ENCODE peak calls at places on chromosome 19, in five cellular contexts. R is PC-3, E is GM23248, Y is HCT116, L is MM.1S. A is an unnamed sample.
A peak's percentile ranks its signal among the peaks of the same experiment; 100 is the strongest.

GRCh38 chr19:46088101-46088500 is 36.4 kb downstream of the IGFL3 start:
- DNase-seq in R (no peak), E (no peak), Y (no peak), L (no peak), A (no peak)

GRCh38 chr19:9132422-9132821 is 5.7 kb upstream of the OR7G3 start:
- DNase-seq in R (no peak), E (no peak), Y (no peak), L (no peak), A (no peak)

GRCh38 chr19:50551713-50552187 is 16.5 kb downstream of the LRRC4B start:
- DNase-seq in R (no peak), E (peak; percentile 18), Y (no peak), L (no peak), A (no peak)

GRCh38 chr19:8648240-8648639 is 17.8 kb downstream of the NFILZ start:
- DNase-seq in R (no peak), E (no peak), Y (no peak), L (no peak), A (no peak)

GRCh38 chr19:33419763-33420080 is 46.2 kb downstream of the CEBPG start:
- DNase-seq in R (no peak), E (no peak), Y (no peak), L (no peak), A (no peak)

GRCh38 chr19:16161848-16162247 is 11.5 kb downstream of the CIB3 start:
- DNase-seq in R (peak; percentile 93), E (peak; percentile 61), Y (peak; percentile 65), L (no peak), A (no peak)

GRCh38 chr19:5667751-5668271 is 12.5 kb downstream of the MICOS13 start:
- DNase-seq in R (no peak), E (no peak), Y (no peak), L (no peak), A (no peak)

GRCh38 chr19:35887197-35887596 is 13.1 kb downstream of the NFKBID start:
- DNase-seq in R (no peak), E (no peak), Y (no peak), L (no peak), A (no peak)

GRCh38 chr19:30326076-30326710 is 46.0 kb upstream of the ZNF536 start:
- DNase-seq in R (no peak), E (no peak), Y (no peak), L (no peak), A (no peak)

GRCh38 chr19:16470911-16471811 is 609 bp downstream of the EPS15L1 start:
- DNase-seq in R (peak; percentile 42), E (peak; percentile 91), Y (no peak), L (peak; percentile 35), A (peak; percentile 81)

GRCh38 chr19:46716013-46716671 is 772 bp downstream of the PRKD2 start:
- DNase-seq in R (no peak), E (peak; percentile 71), Y (no peak), L (no peak), A (peak; percentile 54)

GRCh38 chr19:46294475-46294874 is 2.4 kb upstream of the HIF3A start:
- DNase-seq in R (no peak), E (no peak), Y (no peak), L (no peak), A (no peak)

GRCh38 chr19:48354332-48354992 is 9.3 kb downstream of the TMEM143 start:
- DNase-seq in R (peak; percentile 68), E (no peak), Y (peak; percentile 99), L (no peak), A (no peak)

GRCh38 chr19:22622901-22623840 is 11.0 kb upstream of the ZNF492 start:
- DNase-seq in R (no peak), E (peak; percentile 2), Y (no peak), L (no peak), A (no peak)

GRCh38 chr19:17075860-17076538 is 422 bp downstream of the MYO9B start:
- DNase-seq in R (peak; percentile 18), E (peak; percentile 65), Y (no peak), L (peak; percentile 31), A (peak; percentile 77)

GRCh38 chr19:49222011-49222410 is 64.4 kb downstream of the TRPM4 start:
- DNase-seq in R (no peak), E (peak; percentile 58), Y (no peak), L (no peak), A (no peak)

GRCh38 chr19:46828484-46828883 is 22.2 kb downstream of the AP2S1 start:
- DNase-seq in R (peak; percentile 7), E (peak; percentile 57), Y (no peak), L (no peak), A (no peak)

GRCh38 chr19:17165715-17166114 is 49.4 kb upstream of the USE1 start:
- DNase-seq in R (no peak), E (no peak), Y (no peak), L (no peak), A (no peak)

GRCh38 chr19:17125052-17125727 is 49.6 kb downstream of the MYO9B start:
- DNase-seq in R (no peak), E (peak; percentile 17), Y (no peak), L (peak; percentile 14), A (no peak)

GRCh38 chr19:51327066-51327985 is 14.6 kb downstream of the VSIG10L start:
- DNase-seq in R (peak; percentile 58), E (peak; percentile 83), Y (no peak), L (no peak), A (no peak)

GRCh38 chr19:40907968-40908735 is 26.1 kb upstream of the CYP2A7 start:
- DNase-seq in R (no peak), E (peak; percentile 11), Y (no peak), L (no peak), A (no peak)

GRCh38 chr19:13981988-13982501 is 24.1 kb downstream of the RFX1 start:
- DNase-seq in R (no peak), E (no peak), Y (no peak), L (no peak), A (no peak)

GRCh38 chr19:38309615-38310278 is 5.7 kb downstream of the C19orf33 start:
- DNase-seq in R (no peak), E (no peak), Y (no peak), L (no peak), A (no peak)

GRCh38 chr19:39193785-39194184 is 3.0 kb upstream of the NCCRP1 start:
- DNase-seq in R (no peak), E (no peak), Y (no peak), L (no peak), A (no peak)

GRCh38 chr19:8682931-8683330 is 15.7 kb downstream of the ACTL9 start:
- DNase-seq in R (no peak), E (no peak), Y (no peak), L (no peak), A (no peak)

GRCh38 chr19:35030257-35031071 is at the start of gene SCN1B:
- DNase-seq in R (peak; percentile 60), E (peak; percentile 85), Y (peak; percentile 22), L (no peak), A (peak; percentile 60)

GRCh38 chr19:17170538-17171297 is 44.4 kb upstream of the USE1 start:
- DNase-seq in R (no peak), E (peak; percentile 37), Y (no peak), L (no peak), A (no peak)

GRCh38 chr19:55062735-55063491 is at the start of gene RDH13:
- DNase-seq in R (peak; percentile 99), E (peak; percentile 98), Y (peak; percentile 96), L (peak; percentile 91), A (peak; percentile 99)

GRCh38 chr19:43997631-43998290 is 5.0 kb upstream of the ZNF230 start:
- DNase-seq in R (no peak), E (peak; percentile 45), Y (no peak), L (no peak), A (no peak)

GRCh38 chr19:31408460-31409124 is 59.4 kb upstream of the TSHZ3 start:
- DNase-seq in R (peak; percentile 36), E (peak; percentile 90), Y (no peak), L (no peak), A (no peak)
- H3K9me2 ChIP-seq in R (no peaks in the 10 kb centered on the region), E (no peaks in the 10 kb centered on the region), Y (no peaks in the 10 kb centered on the region), L (no peaks in the 10 kb centered on the region), A (no peaks in the 10 kb centered on the region)

GRCh38 chr19:56537442-56537841 is 1.3 kb upstream of the ZFP28 start:
- DNase-seq in R (no peak), E (no peak), Y (no peak), L (no peak), A (no peak)
- H3K9ac ChIP-seq in R (no peak overlapping the region), E (no peak overlapping the region), Y (no peak overlapping the region), L (no peak overlapping the region), A (no peak overlapping the region)

DNA sequence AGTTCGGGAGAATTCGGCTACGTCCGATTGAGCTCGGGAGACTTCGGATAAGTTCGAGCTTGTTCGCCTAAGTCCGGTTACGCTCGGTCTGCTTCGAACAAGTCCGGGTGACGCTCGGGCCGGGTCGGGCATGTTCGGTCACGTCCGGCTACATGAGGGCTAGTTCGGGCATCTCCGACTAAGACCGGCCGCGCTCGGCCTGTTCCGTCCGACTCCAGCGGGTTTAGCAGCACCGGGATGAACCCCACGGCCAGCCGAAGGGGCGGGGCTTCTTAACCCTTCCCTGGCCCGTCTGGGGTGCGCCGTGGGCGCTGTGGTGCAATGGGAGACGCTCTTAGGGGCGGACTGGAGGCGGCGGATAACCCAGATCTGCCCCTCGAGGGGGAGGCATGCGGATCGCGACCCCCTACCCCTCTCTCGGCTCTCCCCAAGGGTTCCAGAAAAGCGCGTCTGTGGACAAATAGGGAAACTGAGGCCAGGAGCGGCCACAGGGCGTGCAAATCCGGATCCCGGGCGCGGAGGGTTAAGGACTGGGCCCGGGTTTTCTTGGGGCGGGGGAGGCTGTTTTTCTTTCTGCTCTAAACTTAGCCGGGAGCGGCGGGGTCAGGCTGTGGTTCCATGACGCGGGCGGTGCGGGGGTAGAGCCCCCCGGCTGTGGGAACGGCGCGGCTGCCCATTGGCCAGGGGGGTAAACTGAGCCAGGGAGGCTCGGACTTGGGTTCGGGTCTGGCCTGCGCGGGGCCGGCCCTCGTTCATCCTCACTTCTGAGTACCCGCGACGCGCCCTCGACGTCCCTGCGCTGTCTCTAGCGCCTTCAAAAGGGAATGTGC is 1.5 kb downstream of the PDE4C start:
- DNase-seq in R (peak; percentile 99), E (peak; percentile 100), Y (peak; percentile 99), L (peak; percentile 88), A (peak; percentile 91)
- H3K4me3 ChIP-seq in R (peak overlapping the region; percentile 61), E (peak overlapping the region; percentile 62), Y (peak overlapping the region; percentile 45), L (peak overlapping the region; percentile 29), A (no peak overlapping the region)

GRCh38 chr19:28519950-28520861 is 692.7 kb downstream of the UQCRFS1 start:
- DNase-seq in R (peak; percentile 1), E (peak; percentile 79), Y (no peak), L (no peak), A (no peak)

GRCh38 chr19:28519218-28519779 is 693.7 kb downstream of the UQCRFS1 start:
- DNase-seq in R (no peak), E (no peak), Y (no peak), L (no peak), A (no peak)

GRCh38 chr19:28521614-28522544 is 691.1 kb downstream of the UQCRFS1 start:
- DNase-seq in R (no peak), E (no peak), Y (no peak), L (no peak), A (no peak)

GRCh38 chr19:28522545-28522922 is 690.4 kb downstream of the UQCRFS1 start:
- DNase-seq in R (no peak), E (no peak), Y (no peak), L (no peak), A (no peak)

DNA sequence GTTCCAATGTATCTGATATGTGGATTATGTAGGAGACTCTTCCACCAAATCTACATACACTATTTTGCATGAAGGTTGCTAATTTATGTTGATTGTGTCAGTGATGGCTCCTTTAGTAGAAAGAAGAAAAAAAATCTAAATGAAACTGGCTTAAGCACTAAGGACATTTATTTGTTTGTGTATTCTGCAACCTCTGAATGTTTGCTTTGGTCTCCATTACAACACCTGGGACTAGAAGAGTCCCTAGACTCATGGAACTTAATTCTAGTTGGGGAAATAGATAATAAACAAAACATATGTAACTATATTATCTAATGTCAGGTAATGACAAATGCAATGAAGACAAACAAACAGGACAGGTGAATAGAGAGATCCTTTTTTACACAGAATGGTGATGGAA is 691.8 kb downstream of the UQCRFS1 start:
- DNase-seq in R (no peak), E (no peak), Y (no peak), L (no peak), A (no peak)
- H3K9me2 ChIP-seq in R (no peaks in the 10 kb centered on the region), E (no peaks in the 10 kb centered on the region), Y (no peaks in the 10 kb centered on the region), L (no peaks in the 10 kb centered on the region), A (no peaks in the 10 kb centered on the region)